ENCODE peak calls at places on chromosomes 11 and 22, in four cellular contexts. M is H1, X is IMR-90, N is H9. Y is an unnamed sample.

GRCh38 chr11:46380340-46381045 is 976 bp upstream of the MDK start:
- DNase-seq in X (no peak), M (no peak), N (peak), Y (peak)

GRCh38 chr11:57203359-57203758 is 21.6 kb downstream of the LRRC55 start:
- DNase-seq in N (no peak), X (peak), M (no peak), Y (no peak)

GRCh38 chr11:71518506-71519471 is 8.3 kb upstream of the KRTAP5-7 start:
- DNase-seq in N (no peak), M (no peak), X (no peak), Y (no peak)

GRCh38 chr11:113251281-113251680 is 63.1 kb upstream of the TTC12 start:
- DNase-seq in M (no peak), N (no peak), X (no peak), Y (no peak)

GRCh38 chr11:6655020-6655789 is 404 bp downstream of the DCHS1 start:
- DNase-seq in X (no peak), M (no peak), N (no peak), Y (no peak)

GRCh38 chr11:2825261-2825885 is 60.2 kb downstream of the CDKN1C start:
- DNase-seq in X (peak), N (no peak), M (no peak), Y (no peak)

GRCh38 chr11:132075447-132075846 is 705.0 kb downstream of the NTM start:
- DNase-seq in X (no peak), N (no peak), M (no peak), Y (no peak)

GRCh38 chr11:47331454-47332302 is 20.8 kb downstream of the MYBPC3 start:
- DNase-seq in N (no peak), X (no peak), M (no peak), Y (no peak)

GRCh38 chr11:35343033-35343598 is 76.2 kb downstream of the SLC1A2 start:
- DNase-seq in M (no peak), X (no peak), N (no peak), Y (no peak)

GRCh38 chr11:2466869-2467694 is 22.3 kb downstream of the KCNQ1 start:
- DNase-seq in M (no peak), X (no peak), N (no peak), Y (no peak)

GRCh38 chr11:119024430-119025098 is 6.0 kb downstream of the TRAPPC4 start:
- DNase-seq in M (no peak), X (no peak), N (no peak), Y (peak)

GRCh38 chr11:72081856-72082255 is 1.2 kb downstream of the LRRC51 start:
- DNase-seq in N (no peak), X (no peak), M (no peak), Y (no peak)

GRCh38 chr11:5192738-5193137 is 7.7 kb downstream of the OR51V1 start:
- DNase-seq in N (no peak), M (no peak), X (no peak), Y (no peak)

GRCh38 chr11:76795285-76795935 is 12.3 kb downstream of the TSKU start:
- DNase-seq in X (no peak), N (no peak), M (no peak), Y (no peak)

GRCh38 chr11:69839516-69839915 is 20.3 kb upstream of the FGF3 start:
- DNase-seq in N (no peak), M (no peak), X (no peak), Y (no peak)

GRCh38 chr11:69841170-69841858 is 22.1 kb upstream of the FGF3 start:
- DNase-seq in M (no peak), X (no peak), N (peak), Y (no peak)

GRCh38 chr11:69842746-69843528 is 23.7 kb upstream of the FGF3 start:
- DNase-seq in X (no peak), N (peak), M (no peak), Y (peak)

GRCh38 chr11:69841859-69842698 is 22.9 kb upstream of the FGF3 start:
- DNase-seq in N (peak), X (peak), M (no peak), Y (peak)

DNA sequence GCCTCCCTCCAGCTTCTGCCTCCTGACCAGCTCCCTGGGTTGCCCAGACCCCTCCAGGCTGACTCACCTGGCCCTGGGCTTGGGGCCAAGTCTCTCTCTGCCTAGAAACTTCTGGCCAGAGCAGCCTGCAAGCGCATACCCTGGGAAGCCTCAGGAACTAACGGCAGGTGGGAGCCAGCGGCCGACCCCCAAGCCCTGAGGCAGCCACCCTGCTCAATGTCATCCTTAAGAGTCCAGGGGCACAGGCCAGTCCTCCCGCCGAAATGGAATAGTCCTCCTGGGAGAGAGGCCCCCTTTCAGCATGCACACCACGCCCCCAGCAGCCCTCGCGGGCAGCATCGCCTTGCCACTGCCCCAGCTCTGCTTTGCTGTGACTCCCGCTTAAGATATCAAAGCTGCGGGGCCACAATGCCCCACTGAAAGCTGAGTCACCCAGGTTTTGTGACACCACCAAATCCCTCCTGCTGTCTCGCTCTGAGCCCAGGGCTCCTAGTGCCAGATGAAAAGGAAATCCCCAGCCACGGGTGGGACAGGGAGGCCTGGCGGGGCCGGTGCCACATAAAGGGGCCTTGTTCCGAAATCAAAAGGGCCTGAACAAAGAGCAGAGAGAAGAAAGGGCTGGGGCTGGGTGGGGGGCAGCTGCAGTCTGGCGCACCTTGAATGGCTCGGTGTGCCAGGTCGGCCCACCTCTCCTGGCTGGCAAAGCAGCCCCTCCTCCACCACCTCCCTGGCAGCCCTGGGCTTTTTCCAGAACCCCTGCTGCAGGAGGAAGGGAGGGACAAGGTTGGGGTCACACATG is 21.4 kb upstream of the FGF3 start:
- DNase-seq in N (peak), X (no peak), M (no peak), Y (no peak)
- H2BK15ac ChIP-seq in N (no peak), X (no peak), M (peak), Y (no peak)

GRCh38 chr11:125516266-125516665 is 20.2 kb upstream of the FEZ1 start:
- DNase-seq in N (no peak), M (no peak), X (no peak), Y (no peak)
- H4K5ac ChIP-seq in N (no peak), M (peak), X (no peak), Y (no peak)

GRCh38 chr22:19996694-19997384 is 19.8 kb downstream of the ARVCF start:
- DNase-seq in X (no peak), N (no peak), M (no peak), Y (no peak)

GRCh38 chr22:19993926-19994325 is 22.7 kb downstream of the ARVCF start:
- DNase-seq in N (no peak), M (no peak), X (no peak), Y (no peak)

GRCh38 chr22:19997561-19998231 is 18.9 kb downstream of the ARVCF start:
- DNase-seq in M (no peak), X (no peak), N (no peak), Y (no peak)

GRCh38 chr22:19994851-19995610 is 21.6 kb downstream of the ARVCF start:
- DNase-seq in M (no peak), X (peak), N (no peak), Y (no peak)

DNA sequence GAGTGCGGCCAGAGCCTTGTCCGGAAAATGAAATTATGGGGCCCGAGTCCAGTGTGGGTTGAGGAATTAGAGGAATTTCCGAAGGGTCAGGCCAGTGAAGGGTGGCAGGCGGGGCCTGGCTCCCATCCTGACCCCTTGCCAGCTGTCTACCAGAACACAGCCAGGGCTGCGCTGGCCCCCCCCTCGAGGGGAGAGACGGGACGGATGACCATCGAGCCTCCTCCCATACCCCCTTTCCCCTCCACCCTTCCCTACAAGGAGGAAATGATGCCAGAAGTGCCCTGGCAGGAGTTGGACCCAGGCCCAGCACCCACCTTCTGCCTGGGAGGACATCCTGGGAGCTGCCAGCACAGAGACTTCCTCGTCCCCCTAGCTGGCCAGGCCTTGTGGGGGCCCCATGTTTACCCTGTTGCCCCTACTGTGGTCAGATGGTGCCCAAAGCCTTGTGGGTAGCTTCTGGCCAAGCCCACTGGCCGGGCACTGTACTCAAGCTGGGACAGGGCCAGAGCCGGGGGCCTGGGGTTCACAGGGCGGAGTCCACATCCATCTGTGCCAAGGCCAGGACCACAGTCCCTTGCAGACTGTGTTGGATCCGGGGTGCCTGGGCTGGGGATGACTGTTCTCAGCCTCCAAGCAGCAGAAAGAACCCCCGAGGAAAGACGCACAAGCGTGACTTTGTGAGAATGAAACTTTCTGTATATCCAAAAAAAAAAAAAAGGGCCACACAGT is 20.8 kb downstream of the ARVCF start:
- DNase-seq in M (no peak), X (no peak), N (no peak), Y (no peak)
- H2BK15ac ChIP-seq in M (no peak), X (no peak), N (no peak), Y (no peak)

DNA sequence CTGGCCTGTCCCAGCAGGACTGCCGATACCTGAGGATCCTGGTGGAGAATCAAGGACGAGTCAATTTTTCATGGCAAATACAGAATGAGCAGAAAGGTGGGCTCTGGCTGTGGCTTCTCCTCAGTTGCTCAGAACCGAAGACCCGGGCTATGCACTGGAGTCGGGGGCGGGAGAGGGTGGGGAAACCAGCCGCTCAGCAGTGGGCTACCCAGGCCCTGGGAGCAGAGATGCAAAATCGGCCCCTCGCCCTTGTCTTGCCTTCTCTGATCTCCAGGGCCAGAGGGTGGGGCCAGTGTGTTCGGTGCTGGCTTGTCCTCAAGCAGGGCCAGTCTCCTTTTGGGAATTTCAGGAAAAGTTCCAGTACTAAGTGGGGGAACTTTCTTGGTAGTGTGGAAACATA is 18.4 kb upstream of the GLB1L2 start:
- DNase-seq in X (no peak), N (no peak), M (no peak), Y (no peak)
- H4K5ac ChIP-seq in X (no peak), N (no peak), M (no peak), Y (no peak)

GRCh38 chr22:23838686-23839468 is at the start of gene DERL3:
- DNase-seq in X (peak), N (peak), M (peak), Y (peak)
- H2BK15ac ChIP-seq in X (no peak), N (no peak), M (no peak), Y (no peak)

GRCh38 chr11:29963068-29963467 is 53.8 kb downstream of the KCNA4 start:
- DNase-seq in N (no peak), X (no peak), M (no peak), Y (no peak)
- H4K5ac ChIP-seq in N (no peak), X (no peak), M (no peak), Y (no peak)

GRCh38 chr11:67996622-67997459 is 7.1 kb downstream of the UNC93B1 start:
- DNase-seq in M (peak), X (no peak), N (peak), Y (peak)

GRCh38 chr11:67998150-67999045 is 5.5 kb downstream of the UNC93B1 start:
- DNase-seq in M (no peak), N (peak), X (no peak), Y (no peak)

GRCh38 chr11:67999704-68000103 is 4.2 kb downstream of the UNC93B1 start:
- DNase-seq in N (no peak), X (no peak), M (no peak), Y (no peak)

GRCh38 chr11:67997460-67997921 is 6.4 kb downstream of the UNC93B1 start:
- DNase-seq in N (no peak), X (no peak), M (no peak), Y (no peak)

GRCh38 chr11:67999201-67999629 is 4.7 kb downstream of the UNC93B1 start:
- DNase-seq in M (no peak), X (no peak), N (peak), Y (no peak)
- H2BK15ac ChIP-seq in M (no peak), X (no peak), N (no peak), Y (no peak)

GRCh38 chr11:14425621-14426020 is 66.6 kb upstream of the RRAS2 start:
- DNase-seq in N (no peak), M (no peak), X (no peak), Y (no peak)

GRCh38 chr11:14422052-14422813 is 63.2 kb upstream of the RRAS2 start:
- DNase-seq in N (peak), M (peak), X (peak), Y (peak)

GRCh38 chr11:14422814-14423182 is 63.8 kb upstream of the RRAS2 start:
- DNase-seq in N (no peak), M (no peak), X (no peak), Y (peak)

GRCh38 chr11:14423633-14424032 is 64.7 kb upstream of the RRAS2 start:
- DNase-seq in X (peak), N (no peak), M (no peak), Y (no peak)

GRCh38 chr11:14424096-14424495 is 65.1 kb upstream of the RRAS2 start:
- DNase-seq in M (no peak), X (peak), N (no peak), Y (peak)
- H4K5ac ChIP-seq in M (no peak), X (peak), N (no peak), Y (no peak)

GRCh38 chr11:88367310-88367709 is 29.8 kb upstream of the CTSC start:
- DNase-seq in X (no peak), M (no peak), N (no peak), Y (no peak)

GRCh38 chr11:88375927-88376470 is 38.5 kb upstream of the CTSC start:
- DNase-seq in X (no peak), M (no peak), N (no peak), Y (no peak)

GRCh38 chr11:88370782-88371181 is 33.2 kb upstream of the CTSC start:
- DNase-seq in X (no peak), N (no peak), M (no peak), Y (no peak)
- H2BK15ac ChIP-seq in X (no peak), N (no peak), M (no peak), Y (no peak)